ENCODE peak calls at places on chromosomes 5 and 9, in five cellular contexts. Q, D, G, U and I are unnamed samples.

GRCh38 chr9:3527653-3527960 is 1.8 kb upstream of the RFX3 start:
- DNase-seq in Q (no peak), D (no peak), G (no peak), U (no peak), I (no peak)

GRCh38 chr9:6930827-6931226 is 173.1 kb downstream of the KDM4C start:
- DNase-seq in Q (no peak), D (peak), G (no peak), U (no peak), I (no peak)

GRCh38 chr5:123500476-123500875 is 11.5 kb upstream of the CSNK1G3 start:
- DNase-seq in Q (no peak), D (no peak), G (no peak), U (no peak), I (no peak)

GRCh38 chr5:60210810-60211209 is 317.3 kb upstream of the PDE4D start:
- DNase-seq in Q (no peak), D (no peak), G (no peak), U (no peak), I (no peak)

GRCh38 chr5:921456-921855 is 28.8 kb downstream of the TRIP13 start:
- DNase-seq in Q (no peak), D (no peak), G (no peak), U (no peak), I (no peak)

GRCh38 chr5:42005561-42006153 is 80.6 kb downstream of the FBXO4 start:
- DNase-seq in Q (no peak), D (peak), G (no peak), U (no peak), I (peak)

GRCh38 chr9:69572611-69573010 is 99.6 kb downstream of the APBA1 start:
- DNase-seq in Q (no peak), D (peak), G (no peak), U (no peak), I (no peak)

GRCh38 chr9:121445986-121446385 is 53.7 kb downstream of the GGTA1 start:
- DNase-seq in Q (no peak), D (no peak), G (no peak), U (no peak), I (no peak)

GRCh38 chr5:58979090-58979489 is 396.2 kb downstream of the RAB3C start:
- DNase-seq in Q (no peak), D (no peak), G (no peak), U (no peak), I (no peak)

GRCh38 chr5:59174248-59174844 is 591.5 kb downstream of the RAB3C start:
- DNase-seq in Q (no peak), D (peak), G (no peak), U (no peak), I (peak)

GRCh38 chr5:38598994-38599611 is 42.7 kb upstream of the LIFR start:
- DNase-seq in Q (no peak), D (peak), G (no peak), U (no peak), I (no peak)

GRCh38 chr9:138067594-138068367 is 190.2 kb downstream of the CACNA1B start:
- DNase-seq in Q (no peak), D (no peak), G (peak), U (no peak), I (no peak)

GRCh38 chr9:124357591-124358361 is 57.5 kb downstream of the PSMB7 start:
- DNase-seq in Q (peak), D (no peak), G (peak), U (no peak), I (no peak)

GRCh38 chr5:107653685-107654084 is 17.1 kb downstream of the EFNA5 start:
- DNase-seq in Q (no peak), D (no peak), G (no peak), U (no peak), I (no peak)

GRCh38 chr5:133334796-133335639 is 277.3 kb downstream of the FSTL4 start:
- DNase-seq in Q (no peak), D (no peak), G (no peak), U (no peak), I (no peak)

GRCh38 chr5:90408571-90409317 is 812 bp downstream of the CETN3 start:
- DNase-seq in Q (no peak), D (no peak), G (no peak), U (no peak), I (no peak)

GRCh38 chr9:107242073-107243063 is 40.7 kb upstream of the RAD23B start:
- DNase-seq in Q (no peak), D (no peak), G (no peak), U (no peak), I (no peak)

GRCh38 chr9:81844131-81844567 is 84.1 kb upstream of the SPATA31D4 start:
- DNase-seq in Q (no peak), D (no peak), G (no peak), U (no peak), I (no peak)

GRCh38 chr9:131477367-131477766 is 25.4 kb upstream of the POMT1 start:
- DNase-seq in Q (no peak), D (no peak), G (no peak), U (no peak), I (no peak)

GRCh38 chr5:169808118-169808581 is 171.1 kb downstream of the DOCK2 start:
- DNase-seq in Q (no peak), D (no peak), G (no peak), U (no peak), I (no peak)

GRCh38 chr5:4191703-4192102 is 596.1 kb downstream of the IRX1 start:
- DNase-seq in Q (no peak), D (no peak), G (no peak), U (no peak), I (no peak)

GRCh38 chr5:114324282-114324681 is 37.6 kb upstream of the KCNN2 start:
- DNase-seq in Q (no peak), D (no peak), G (no peak), U (no peak), I (no peak)

GRCh38 chr5:1193591-1193985 is 7.8 kb upstream of the SLC6A19 start:
- DNase-seq in Q (no peak), D (no peak), G (no peak), U (no peak), I (no peak)

GRCh38 chr5:128407956-128408355 is 130.1 kb downstream of the FBN2 start:
- DNase-seq in Q (no peak), D (no peak), G (no peak), U (no peak), I (no peak)

GRCh38 chr5:178573216-178573615 is 17.0 kb downstream of the COL23A1 start:
- DNase-seq in Q (no peak), D (no peak), G (no peak), U (no peak), I (no peak)

GRCh38 chr5:137367951-137368350 is 131.2 kb downstream of the SPOCK1 start:
- DNase-seq in Q (no peak), D (no peak), G (no peak), U (no peak), I (no peak)

GRCh38 chr5:89457411-89458329 is 574.7 kb upstream of the MEF2C start:
- DNase-seq in Q (peak), D (peak), G (no peak), U (no peak), I (no peak)

GRCh38 chr9:129317179-129318011 is 139.3 kb upstream of the IER5L start:
- DNase-seq in Q (peak), D (peak), G (peak), U (no peak), I (no peak)

GRCh38 chr5:148511832-148512347 is 128.1 kb downstream of the FBXO38 start:
- DNase-seq in Q (no peak), D (no peak), G (no peak), U (no peak), I (no peak)

GRCh38 chr9:13728121-13728520 is 448.6 kb upstream of the MPDZ start:
- DNase-seq in Q (no peak), D (peak), G (no peak), U (no peak), I (no peak)

GRCh38 chr5:15026011-15026481 is 154.5 kb upstream of the ANKH start:
- DNase-seq in Q (no peak), D (peak), G (no peak), U (no peak), I (no peak)

GRCh38 chr5:95281211-95281610 is 3.7 kb downstream of the MCTP1 start:
- DNase-seq in Q (no peak), D (no peak), G (no peak), U (no peak), I (no peak)

GRCh38 chr5:1321576-1321975 is 23.3 kb downstream of the CLPTM1L start:
- DNase-seq in Q (no peak), D (no peak), G (peak), U (no peak), I (peak)

GRCh38 chr9:21624675-21625477 is 142.8 kb upstream of the IFNE start:
- DNase-seq in Q (no peak), D (no peak), G (no peak), U (no peak), I (no peak)

GRCh38 chr9:76092572-76092971 is 202.1 kb downstream of the PCSK5 start:
- DNase-seq in Q (no peak), D (no peak), G (no peak), U (no peak), I (no peak)

GRCh38 chr5:96440185-96440538 is 7.1 kb upstream of the PCSK1 start:
- DNase-seq in Q (no peak), D (no peak), G (no peak), U (no peak), I (no peak)

GRCh38 chr5:96434201-96434645 is 1.2 kb upstream of the PCSK1 start:
- DNase-seq in Q (peak), D (peak), G (peak), U (peak), I (no peak)

GRCh38 chr5:96439477-96440184 is 6.6 kb upstream of the PCSK1 start:
- DNase-seq in Q (no peak), D (peak), G (no peak), U (no peak), I (no peak)
- TF ChIP-seq CTCF in Q (no peak), D (peak), G (no peak), U (no peak), I (no peak)

GRCh38 chr9:27353405-27354229 is 56.7 kb upstream of the EQTN start:
- DNase-seq in Q (no peak), D (no peak), G (no peak), U (no peak), I (no peak)
- TF ChIP-seq CTCF in Q (no peak), D (no peak), G (no peak), U (no peak), I (no peak)

GRCh38 chr9:33795819-33796218 is 458 bp downstream of the PRSS3 start:
- DNase-seq in Q (no peak), D (no peak), G (no peak), U (no peak), I (no peak)

GRCh38 chr9:33800886-33801285 is 5.5 kb downstream of the PRSS3 start:
- DNase-seq in Q (no peak), D (peak), G (no peak), U (no peak), I (no peak)

GRCh38 chr9:33797837-33798236 is 2.5 kb downstream of the PRSS3 start:
- DNase-seq in Q (no peak), D (no peak), G (no peak), U (no peak), I (no peak)

GRCh38 chr9:33799928-33800689 is 4.7 kb downstream of the PRSS3 start:
- DNase-seq in Q (no peak), D (no peak), G (no peak), U (no peak), I (no peak)

DNA sequence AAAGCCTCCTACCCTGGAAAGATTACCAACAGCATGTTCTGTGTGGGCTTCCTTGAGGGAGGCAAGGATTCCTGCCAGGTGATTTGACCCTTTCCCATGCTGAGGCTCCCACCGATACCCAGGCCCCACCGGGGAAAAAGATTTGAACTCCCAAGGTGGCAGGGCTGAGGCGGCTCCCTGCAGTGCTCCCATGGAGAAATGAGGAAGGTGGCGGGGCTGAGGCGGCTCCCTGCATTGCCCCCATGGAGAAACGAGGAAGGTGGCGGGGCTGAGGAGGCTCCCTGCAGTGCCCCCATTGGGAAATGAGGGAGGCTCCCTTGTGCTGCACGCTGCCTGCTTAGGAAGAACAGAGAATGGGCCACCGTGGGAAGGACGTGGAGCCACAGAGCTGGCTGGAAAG is 3.2 kb downstream of the PRSS3 start:
- DNase-seq in Q (no peak), D (no peak), G (no peak), U (no peak), I (no peak)
- TF ChIP-seq CTCF in Q (no peak), D (no peak), G (no peak), U (no peak), I (no peak)

DNA sequence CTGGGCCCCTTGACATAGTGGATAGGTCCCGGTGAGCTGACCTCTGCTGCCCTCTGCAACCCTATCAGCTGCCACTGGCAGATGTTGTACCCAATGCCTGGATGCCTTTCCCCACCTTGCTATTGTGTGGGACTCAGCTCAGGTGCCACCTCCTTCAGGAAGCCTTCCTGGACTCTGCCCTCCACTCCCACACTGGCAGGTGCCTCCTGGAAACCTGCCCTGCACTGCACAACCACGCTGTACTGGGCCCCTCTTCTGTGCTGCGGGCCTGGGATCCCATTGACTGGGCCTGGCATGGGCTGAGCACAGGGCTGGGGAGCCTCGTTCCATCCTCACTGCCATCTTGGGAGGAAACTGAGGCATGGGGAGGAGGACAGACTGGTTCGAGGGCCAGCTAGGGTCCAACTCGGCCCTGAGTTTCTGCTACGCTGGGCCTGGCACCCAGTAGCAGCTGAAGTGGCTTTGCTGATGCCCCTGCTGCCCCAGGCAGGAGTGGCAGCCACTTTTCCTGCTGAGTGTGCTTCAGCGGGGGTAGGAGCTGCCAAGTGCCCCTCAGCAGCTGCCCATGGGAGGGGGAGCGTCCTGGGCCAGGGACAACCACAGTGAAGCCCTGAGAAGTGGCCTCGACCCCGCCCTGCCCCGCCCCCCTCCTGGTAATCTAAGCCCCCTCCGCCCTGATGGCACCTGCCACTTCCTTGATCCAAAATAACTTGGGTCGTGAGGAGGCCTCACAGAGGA is 1.3 kb downstream of the AK1 start:
- DNase-seq in Q (no peak), D (no peak), G (no peak), U (no peak), I (no peak)
- TF ChIP-seq CTCF in Q (no peak), D (no peak), G (no peak), U (no peak), I (no peak)

DNA sequence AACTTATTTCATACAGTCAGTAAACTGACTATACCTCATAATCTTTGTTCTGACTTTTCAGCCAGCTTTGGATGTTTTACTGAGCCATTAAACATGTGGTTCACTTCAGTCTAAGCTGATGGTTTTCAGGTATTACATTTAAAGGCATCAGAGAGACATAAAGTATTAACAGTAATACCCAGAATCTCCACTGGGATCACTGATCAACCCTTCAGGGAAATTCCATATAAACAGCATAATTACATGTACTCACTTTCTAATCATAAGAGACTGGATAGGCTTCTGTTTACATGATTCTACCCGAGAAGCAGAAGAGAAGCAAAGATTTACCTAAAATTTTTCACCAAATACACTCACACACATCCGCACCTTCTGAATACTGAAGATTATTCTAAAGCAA is 186.7 kb upstream of the FREM1 start:
- DNase-seq in Q (no peak), D (no peak), G (no peak), U (no peak), I (no peak)
- TF ChIP-seq CTCF in Q (no peak), D (no peak), G (peak), U (no peak), I (no peak)

GRCh38 chr5:57191986-57192385 is 18.1 kb downstream of the GPBP1 start:
- DNase-seq in Q (no peak), D (no peak), G (no peak), U (no peak), I (no peak)

GRCh38 chr5:57191163-57191562 is 17.3 kb downstream of the GPBP1 start:
- DNase-seq in Q (no peak), D (no peak), G (peak), U (no peak), I (no peak)

GRCh38 chr5:57194653-57195052 is 20.8 kb downstream of the GPBP1 start:
- DNase-seq in Q (no peak), D (no peak), G (no peak), U (no peak), I (no peak)

GRCh38 chr5:57193757-57194413 is 20.0 kb downstream of the GPBP1 start:
- DNase-seq in Q (no peak), D (no peak), G (no peak), U (no peak), I (no peak)

DNA sequence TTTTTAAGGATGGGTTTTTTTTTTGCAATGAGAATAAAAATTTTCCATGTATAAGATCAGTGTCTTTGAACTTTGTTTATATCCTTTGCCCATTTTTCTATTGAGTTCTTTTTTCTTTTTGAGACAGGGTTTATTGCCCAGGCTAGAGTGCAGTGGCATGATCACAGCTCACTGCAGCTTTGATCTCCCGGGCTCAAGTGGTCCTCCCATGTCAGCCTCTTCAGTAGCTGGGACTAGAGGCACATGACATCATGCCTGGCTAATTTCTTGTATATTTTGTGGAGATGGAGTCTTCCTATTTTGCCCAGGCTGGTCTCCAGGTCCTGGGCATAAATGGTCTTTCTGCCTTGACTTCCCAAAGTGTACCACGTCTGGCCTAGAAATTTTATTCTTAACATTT is 21.2 kb downstream of the GPBP1 start:
- DNase-seq in Q (no peak), D (no peak), G (no peak), U (no peak), I (no peak)
- TF ChIP-seq CTCF in Q (no peak), D (no peak), G (no peak), U (no peak), I (no peak)

GRCh38 chr5:9919306-9920030 is 289.3 kb upstream of the TAS2R1 start:
- DNase-seq in Q (no peak), D (no peak), G (no peak), U (no peak), I (no peak)

GRCh38 chr5:9924614-9925013 is 294.5 kb upstream of the TAS2R1 start:
- DNase-seq in Q (no peak), D (peak), G (no peak), U (no peak), I (no peak)

GRCh38 chr5:9920696-9921095 is 290.5 kb upstream of the TAS2R1 start:
- DNase-seq in Q (no peak), D (no peak), G (no peak), U (no peak), I (no peak)

GRCh38 chr5:9927106-9927505 is 297.0 kb upstream of the TAS2R1 start:
- DNase-seq in Q (no peak), D (peak), G (no peak), U (no peak), I (no peak)

GRCh38 chr5:9922719-9923118 is 292.6 kb upstream of the TAS2R1 start:
- DNase-seq in Q (no peak), D (no peak), G (no peak), U (no peak), I (no peak)
- TF ChIP-seq CTCF in Q (no peak), D (peak), G (peak), U (peak), I (peak)

DNA sequence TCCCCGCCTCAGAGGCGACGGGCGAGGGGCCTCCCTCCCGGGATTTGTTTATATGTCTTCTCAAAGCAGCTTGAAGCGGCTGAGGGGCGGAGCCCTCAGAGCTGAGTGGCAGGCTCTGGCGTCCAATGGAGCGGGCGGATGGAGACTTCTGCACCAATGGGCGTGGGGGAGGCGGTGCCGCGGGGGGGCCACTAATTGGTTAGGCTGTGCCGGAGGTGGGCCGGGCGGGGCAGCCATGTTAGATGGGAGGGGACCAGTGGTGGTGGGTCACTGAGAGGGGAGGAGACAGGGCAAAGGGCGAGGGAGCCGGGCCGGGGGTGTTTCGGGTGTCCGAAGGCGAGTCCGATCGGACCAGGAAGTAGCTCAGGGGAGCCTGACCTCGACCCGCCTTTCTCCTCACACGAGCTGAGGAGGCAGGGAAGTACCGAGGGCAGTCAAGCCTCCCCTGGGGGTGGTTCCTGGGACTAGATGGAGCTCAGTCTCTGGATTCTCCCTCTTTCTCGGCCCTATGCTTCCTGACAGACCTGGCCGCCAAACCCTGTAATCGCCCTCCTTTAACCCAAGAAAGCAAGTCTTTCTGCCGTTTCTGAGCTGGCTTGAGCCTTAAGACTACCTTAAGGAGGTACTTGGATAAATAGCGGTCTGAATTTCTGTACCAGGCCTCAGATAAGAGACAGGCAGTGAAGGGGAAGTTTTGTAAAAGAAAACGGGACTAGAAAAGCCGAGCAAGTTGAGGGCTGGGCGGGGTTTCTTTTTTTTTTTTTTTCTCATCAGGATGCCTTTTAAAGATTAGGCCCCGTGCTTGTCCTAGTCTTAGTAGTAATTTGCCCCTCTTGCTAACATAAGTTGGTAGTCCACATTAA is 1.1 kb downstream of the CREBRF start:
- DNase-seq in Q (peak), D (peak), G (peak), U (peak), I (peak)
- TF ChIP-seq CTCF in Q (no peak), D (peak), G (no peak), U (no peak), I (no peak)

GRCh38 chr5:110333384-110333783 is 393.1 kb downstream of the TMEM232 start:
- DNase-seq in Q (no peak), D (no peak), G (no peak), U (no peak), I (no peak)
- TF ChIP-seq CTCF in Q (no peak), D (peak), G (peak), U (no peak), I (peak)

GRCh38 chr5:13511442-13511841 is 433.0 kb downstream of the DNAH5 start:
- DNase-seq in Q (no peak), D (no peak), G (no peak), U (no peak), I (no peak)
- TF ChIP-seq CTCF in Q (no peak), D (no peak), G (no peak), U (no peak), I (no peak)